ENCODE peak calls at places on chromosomes 2 and 18, in four cellular contexts. One of them, this sample, is unnamed.

GRCh38 chr18:57150828-57151227 is 3.9 kb downstream of the BOD1L2 start:
- DNase-seq in LNCaP clone FGC: no peak
- DNase-seq in right atrium auricular region: no peak
- DNase-seq in stomach: no peak
- DNase-seq in this sample: no peak

GRCh38 chr2:112160591-112161250 is 22.5 kb downstream of the FBLN7 start:
- DNase-seq in LNCaP clone FGC: no peak
- DNase-seq in right atrium auricular region: no peak
- DNase-seq in stomach: no peak
- DNase-seq in this sample: no peak

GRCh38 chr18:7177131-7177744 is 53.7 kb upstream of the LRRC30 start:
- DNase-seq in LNCaP clone FGC: peak; percentile 36
- DNase-seq in right atrium auricular region: peak; percentile 73
- DNase-seq in stomach: no peak
- DNase-seq in this sample: peak; percentile 73

GRCh38 chr18:23042133-23042532 is 93.2 kb upstream of the CABLES1 start:
- DNase-seq in LNCaP clone FGC: no peak
- DNase-seq in right atrium auricular region: no peak
- DNase-seq in stomach: no peak
- DNase-seq in this sample: no peak

GRCh38 chr2:144515425-144515693 is 4.6 kb downstream of the ZEB2 start:
- DNase-seq in LNCaP clone FGC: no peak
- DNase-seq in right atrium auricular region: no peak
- DNase-seq in stomach: no peak
- DNase-seq in this sample: peak; percentile 72

GRCh38 chr18:54215069-54215468 is 9.4 kb downstream of the MBD2 start:
- DNase-seq in LNCaP clone FGC: no peak
- DNase-seq in right atrium auricular region: no peak
- DNase-seq in stomach: no peak
- DNase-seq in this sample: peak; percentile 28

GRCh38 chr2:191933307-191934105 is 86.6 kb upstream of the CAVIN2 start:
- DNase-seq in LNCaP clone FGC: no peak
- DNase-seq in right atrium auricular region: no peak
- DNase-seq in stomach: no peak
- DNase-seq in this sample: no peak

GRCh38 chr2:85996591-85996990 is 107.8 kb upstream of the ST3GAL5 start:
- DNase-seq in LNCaP clone FGC: no peak
- DNase-seq in right atrium auricular region: peak; percentile 58
- DNase-seq in stomach: no peak
- DNase-seq in this sample: no peak

GRCh38 chr2:101961287-101962242 is 30.2 kb upstream of the IL1R2 start:
- DNase-seq in LNCaP clone FGC: no peak
- DNase-seq in right atrium auricular region: peak; percentile 93
- DNase-seq in stomach: peak; percentile 61
- DNase-seq in this sample: peak; percentile 91

GRCh38 chr18:7813131-7813530 is 246.0 kb downstream of the PTPRM start:
- DNase-seq in LNCaP clone FGC: no peak
- DNase-seq in right atrium auricular region: no peak
- DNase-seq in stomach: no peak
- DNase-seq in this sample: no peak

GRCh38 chr2:11915650-11916049 is 169.2 kb downstream of the LPIN1 start:
- DNase-seq in LNCaP clone FGC: no peak
- DNase-seq in right atrium auricular region: no peak
- DNase-seq in stomach: no peak
- DNase-seq in this sample: no peak

GRCh38 chr2:38116762-38117161 is 40.8 kb upstream of the CYP1B1 start:
- DNase-seq in LNCaP clone FGC: no peak
- DNase-seq in right atrium auricular region: no peak
- DNase-seq in stomach: no peak
- DNase-seq in this sample: peak; percentile 58

GRCh38 chr2:138829326-138829725 is 49.1 kb upstream of the NXPH2 start:
- DNase-seq in LNCaP clone FGC: no peak
- DNase-seq in right atrium auricular region: no peak
- DNase-seq in stomach: no peak
- DNase-seq in this sample: peak; percentile 20

GRCh38 chr2:47559079-47559684 is 156.2 kb downstream of the MSH2 start:
- DNase-seq in LNCaP clone FGC: no peak
- DNase-seq in right atrium auricular region: no peak
- DNase-seq in stomach: no peak
- DNase-seq in this sample: no peak

GRCh38 chr18:78521136-78521535 is 458.5 kb upstream of the SALL3 start:
- DNase-seq in LNCaP clone FGC: no peak
- DNase-seq in right atrium auricular region: no peak
- DNase-seq in stomach: no peak
- DNase-seq in this sample: no peak

GRCh38 chr2:112814278-112814677 is 22.3 kb downstream of the IL1B start:
- DNase-seq in LNCaP clone FGC: no peak
- DNase-seq in right atrium auricular region: no peak
- DNase-seq in stomach: no peak
- DNase-seq in this sample: peak; percentile 69

GRCh38 chr2:232113821-232114220 is 152.3 kb downstream of the DIS3L2 start:
- DNase-seq in LNCaP clone FGC: no peak
- DNase-seq in right atrium auricular region: no peak
- DNase-seq in stomach: no peak
- DNase-seq in this sample: no peak

GRCh38 chr18:79679552-79680099 is at the start of gene CTDP1:
- DNase-seq in LNCaP clone FGC: peak; percentile 76
- DNase-seq in right atrium auricular region: peak; percentile 93
- DNase-seq in stomach: peak; percentile 96
- DNase-seq in this sample: peak; percentile 96

GRCh38 chr2:227347117-227347516 is 22.1 kb downstream of the MFF start:
- DNase-seq in LNCaP clone FGC: no peak
- DNase-seq in right atrium auricular region: no peak
- DNase-seq in stomach: no peak
- DNase-seq in this sample: no peak

GRCh38 chr2:45382744-45383143 is 228.3 kb downstream of the SRBD1 start:
- DNase-seq in LNCaP clone FGC: no peak
- DNase-seq in right atrium auricular region: no peak
- DNase-seq in stomach: no peak
- DNase-seq in this sample: peak; percentile 61

GRCh38 chr2:4272261-4272858 is 569.0 kb downstream of the DCDC2C start:
- DNase-seq in LNCaP clone FGC: no peak
- DNase-seq in right atrium auricular region: no peak
- DNase-seq in stomach: no peak
- DNase-seq in this sample: no peak

DNA sequence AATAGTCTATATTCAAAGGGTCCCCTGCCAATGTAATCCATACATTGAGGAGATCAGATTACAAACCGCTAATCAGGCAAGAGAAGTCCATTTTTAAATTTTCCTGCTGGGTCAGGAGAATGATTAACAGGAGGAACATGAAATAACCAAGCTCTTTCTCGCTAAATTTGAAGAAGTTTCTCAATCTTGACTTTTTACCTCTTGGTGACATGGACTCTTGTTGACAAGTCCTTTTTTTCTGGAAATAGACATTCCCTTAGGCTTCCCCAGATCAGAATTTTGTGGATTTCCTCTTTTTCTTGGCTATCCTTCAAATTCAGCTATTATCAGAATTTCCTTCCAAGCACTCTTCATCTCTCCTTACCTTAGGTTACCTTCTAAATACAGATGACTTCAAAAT is 153.0 kb upstream of the LRATD1 start:
- DNase-seq in LNCaP clone FGC: no peak
- DNase-seq in right atrium auricular region: no peak
- DNase-seq in stomach: no peak
- DNase-seq in this sample: no peak
- TF ChIP-seq CTCF in LNCaP clone FGC: no peak
- TF ChIP-seq CTCF in right atrium auricular region: no peak
- TF ChIP-seq CTCF in stomach: no peak
- TF ChIP-seq CTCF in this sample: no peak

GRCh38 chr18:69250305-69251151 is 150.2 kb upstream of the DOK6 start:
- DNase-seq in LNCaP clone FGC: no peak
- DNase-seq in right atrium auricular region: no peak
- DNase-seq in stomach: no peak
- DNase-seq in this sample: no peak
- H3K4me3 ChIP-seq in LNCaP clone FGC: no peak overlapping the region
- H3K4me3 ChIP-seq in right atrium auricular region: no peak overlapping the region
- H3K4me3 ChIP-seq in stomach: no peak overlapping the region
- H3K4me3 ChIP-seq in this sample: no peak overlapping the region

GRCh38 chr18:74692367-74693013 is 94.8 kb downstream of the ZNF407 start:
- DNase-seq in LNCaP clone FGC: no peak
- DNase-seq in right atrium auricular region: no peak
- DNase-seq in stomach: no peak
- DNase-seq in this sample: no peak

GRCh38 chr18:74694436-74694835 is 96.8 kb downstream of the ZNF407 start:
- DNase-seq in LNCaP clone FGC: no peak
- DNase-seq in right atrium auricular region: no peak
- DNase-seq in stomach: no peak
- DNase-seq in this sample: no peak

GRCh38 chr18:74698881-74699280 is 101.2 kb downstream of the ZNF407 start:
- DNase-seq in LNCaP clone FGC: peak; percentile 47
- DNase-seq in right atrium auricular region: no peak
- DNase-seq in stomach: no peak
- DNase-seq in this sample: no peak

GRCh38 chr18:74699455-74699854 is 101.8 kb downstream of the ZNF407 start:
- DNase-seq in LNCaP clone FGC: no peak
- DNase-seq in right atrium auricular region: no peak
- DNase-seq in stomach: no peak
- DNase-seq in this sample: no peak

DNA sequence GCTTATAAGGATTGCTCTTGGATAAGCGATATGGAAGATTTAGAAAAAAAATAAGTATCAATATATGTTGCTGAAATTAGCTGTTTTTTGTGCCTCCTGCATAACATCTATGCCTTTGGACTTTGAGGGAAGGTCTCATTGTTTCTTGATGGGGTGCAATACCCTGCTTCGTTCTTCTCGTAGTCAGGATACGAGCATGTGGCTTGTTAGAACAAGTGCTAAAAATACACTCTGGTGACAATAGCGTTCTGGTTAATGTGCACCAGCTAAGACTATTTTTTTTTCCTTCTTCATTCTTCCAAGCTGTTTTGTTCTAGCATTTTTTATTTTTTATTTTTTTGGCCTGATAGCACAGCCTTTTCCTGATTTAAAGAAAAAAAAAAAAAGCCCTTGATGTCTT is 97.5 kb downstream of the ZNF407 start:
- DNase-seq in LNCaP clone FGC: no peak
- DNase-seq in right atrium auricular region: no peak
- DNase-seq in stomach: no peak
- DNase-seq in this sample: no peak
- TF ChIP-seq CTCF in LNCaP clone FGC: no peak
- TF ChIP-seq CTCF in right atrium auricular region: no peak
- TF ChIP-seq CTCF in stomach: no peak
- TF ChIP-seq CTCF in this sample: no peak

GRCh38 chr2:239288951-239289481 is 111.8 kb downstream of the HDAC4 start:
- DNase-seq in LNCaP clone FGC: no peak
- DNase-seq in right atrium auricular region: no peak
- DNase-seq in stomach: no peak
- DNase-seq in this sample: no peak
- H3K4me3 ChIP-seq in LNCaP clone FGC: no peak overlapping the region
- H3K4me3 ChIP-seq in right atrium auricular region: no peak overlapping the region
- H3K4me3 ChIP-seq in stomach: no peak overlapping the region
- H3K4me3 ChIP-seq in this sample: no peak overlapping the region

GRCh38 chr2:197269173-197269572 is 41.4 kb downstream of the ANKRD44 start:
- DNase-seq in LNCaP clone FGC: no peak
- DNase-seq in right atrium auricular region: no peak
- DNase-seq in stomach: no peak
- DNase-seq in this sample: peak; percentile 70
- TF ChIP-seq CTCF in LNCaP clone FGC: no peak
- TF ChIP-seq CTCF in right atrium auricular region: no peak
- TF ChIP-seq CTCF in stomach: no peak
- TF ChIP-seq CTCF in this sample: no peak

GRCh38 chr2:196988599-196988998 is 62.1 kb upstream of the PGAP1 start:
- DNase-seq in LNCaP clone FGC: no peak
- DNase-seq in right atrium auricular region: no peak
- DNase-seq in stomach: no peak
- DNase-seq in this sample: peak; percentile 23
- H3K4me3 ChIP-seq in LNCaP clone FGC: no peak overlapping the region
- H3K4me3 ChIP-seq in right atrium auricular region: no peak overlapping the region
- H3K4me3 ChIP-seq in stomach: no peak overlapping the region
- H3K4me3 ChIP-seq in this sample: no peak overlapping the region

GRCh38 chr2:202072226-202072625 is 829 bp upstream of the KIAA2012 start:
- DNase-seq in LNCaP clone FGC: no peak
- DNase-seq in right atrium auricular region: no peak
- DNase-seq in stomach: no peak
- DNase-seq in this sample: no peak
- TF ChIP-seq CTCF in LNCaP clone FGC: peak; percentile 30
- TF ChIP-seq CTCF in right atrium auricular region: no peak
- TF ChIP-seq CTCF in stomach: no peak
- TF ChIP-seq CTCF in this sample: peak; percentile 31